ENCODE peak calls at places on chromosomes 13 and 19, in five cellular contexts. One of them, this sample, is unnamed.

GRCh38 chr13:79346300-79346914 is 59.6 kb downstream of the RBM26 start:
- DNase-seq in lower leg skin: no peak
- DNase-seq in progenitor cell of endocrine pancreas: no peak
- DNase-seq in SK-MEL-5: peak
- DNase-seq in cardiac fibroblast: no peak
- DNase-seq in this sample: peak

GRCh38 chr13:113658836-113659235 is 838 bp upstream of the ATP4B start:
- DNase-seq in progenitor cell of endocrine pancreas: no peak
- DNase-seq in cardiac fibroblast: no peak
- DNase-seq in SK-MEL-5: no peak
- DNase-seq in lower leg skin: no peak
- DNase-seq in this sample: no peak

GRCh38 chr19:28239270-28239669 is 973.7 kb downstream of the UQCRFS1 start:
- DNase-seq in cardiac fibroblast: peak
- DNase-seq in progenitor cell of endocrine pancreas: peak
- DNase-seq in lower leg skin: no peak
- DNase-seq in SK-MEL-5: peak
- DNase-seq in this sample: no peak

GRCh38 chr13:113184568-113185440 is 23.7 kb downstream of the PCID2 start:
- DNase-seq in SK-MEL-5: peak
- DNase-seq in lower leg skin: no peak
- DNase-seq in cardiac fibroblast: no peak
- DNase-seq in progenitor cell of endocrine pancreas: no peak
- DNase-seq in this sample: no peak

GRCh38 chr13:29497137-29497654 is 98.3 kb downstream of the SLC7A1 start:
- DNase-seq in lower leg skin: no peak
- DNase-seq in progenitor cell of endocrine pancreas: no peak
- DNase-seq in SK-MEL-5: no peak
- DNase-seq in cardiac fibroblast: peak
- DNase-seq in this sample: peak

GRCh38 chr19:15180451-15181390 is 20.1 kb downstream of the NOTCH3 start:
- DNase-seq in SK-MEL-5: no peak
- DNase-seq in lower leg skin: no peak
- DNase-seq in cardiac fibroblast: no peak
- DNase-seq in progenitor cell of endocrine pancreas: no peak
- DNase-seq in this sample: no peak

GRCh38 chr13:105920375-105920774 is 615.1 kb downstream of the EFNB2 start:
- DNase-seq in SK-MEL-5: no peak
- DNase-seq in progenitor cell of endocrine pancreas: no peak
- DNase-seq in lower leg skin: no peak
- DNase-seq in cardiac fibroblast: peak
- DNase-seq in this sample: peak

GRCh38 chr13:98648141-98648540 is 71.2 kb upstream of the STK24 start:
- DNase-seq in cardiac fibroblast: no peak
- DNase-seq in progenitor cell of endocrine pancreas: no peak
- DNase-seq in lower leg skin: no peak
- DNase-seq in SK-MEL-5: no peak
- DNase-seq in this sample: no peak

GRCh38 chr19:46076951-46077814 is 36.4 kb upstream of the IGFL4 start:
- DNase-seq in cardiac fibroblast: peak
- DNase-seq in SK-MEL-5: peak
- DNase-seq in progenitor cell of endocrine pancreas: peak
- DNase-seq in lower leg skin: peak
- DNase-seq in this sample: peak

GRCh38 chr13:33115274-33115673 is 99.1 kb downstream of the KL start:
- DNase-seq in lower leg skin: no peak
- DNase-seq in progenitor cell of endocrine pancreas: no peak
- DNase-seq in SK-MEL-5: no peak
- DNase-seq in cardiac fibroblast: no peak
- DNase-seq in this sample: no peak

GRCh38 chr13:33394294-33394932 is 108.9 kb upstream of the STARD13 start:
- DNase-seq in cardiac fibroblast: no peak
- DNase-seq in lower leg skin: no peak
- DNase-seq in SK-MEL-5: no peak
- DNase-seq in progenitor cell of endocrine pancreas: no peak
- DNase-seq in this sample: no peak

GRCh38 chr19:40719414-40719894 is 2.5 kb downstream of the ITPKC start:
- DNase-seq in lower leg skin: no peak
- DNase-seq in cardiac fibroblast: peak
- DNase-seq in SK-MEL-5: no peak
- DNase-seq in progenitor cell of endocrine pancreas: no peak
- DNase-seq in this sample: no peak